ENCODE peak calls at places on chromosomes 11 and 22, in nine cellular contexts. X, K, F, G, E, W, R, J and S are unnamed samples.

GRCh38 chr11:123054301-123055065 is 7.5 kb downstream of the HSPA8 start:
- DNase-seq in G (peak; percentile 79), X (peak; percentile 66), R (peak; percentile 59), F (no peak), W (peak; percentile 78), E (peak; percentile 78), J (peak; percentile 79), K (no peak), S (no peak)

GRCh38 chr11:46560300-46561025 is 33.4 kb downstream of the AMBRA1 start:
- DNase-seq in E (peak; percentile 46), F (no peak), J (peak; percentile 75), K (no peak), G (peak; percentile 32), R (no peak), X (peak; percentile 38), W (peak; percentile 40), S (no peak)

GRCh38 chr11:68997124-68997994 is 15.7 kb downstream of the MRGPRF start:
- DNase-seq in R (no peak), K (peak; percentile 68), G (no peak), X (no peak), E (no peak), J (no peak), F (no peak), W (no peak), S (peak; percentile 78)

GRCh38 chr11:2158291-2158737 is 2.7 kb downstream of the INS start:
- DNase-seq in E (no peak), F (no peak), G (no peak), W (no peak), X (no peak), J (no peak), R (no peak), K (no peak), S (no peak)

GRCh38 chr11:126079640-126080205 is 17.1 kb upstream of the CDON start:
- DNase-seq in R (no peak), W (no peak), K (no peak), E (no peak), G (no peak), F (no peak), X (no peak), J (no peak), S (no peak)

GRCh38 chr22:17797721-17798559 is 23.7 kb upstream of the BID start:
- DNase-seq in X (no peak), G (no peak), J (no peak), W (no peak), F (no peak), K (no peak), E (no peak), R (no peak), S (no peak)

GRCh38 chr22:47048123-47049077 is 285.9 kb downstream of the TBC1D22A start:
- DNase-seq in J (no peak), E (no peak), X (no peak), W (no peak), F (no peak), G (no peak), R (no peak), K (no peak), S (no peak)

GRCh38 chr11:116644201-116644947 is 128.4 kb downstream of the BUD13 start:
- DNase-seq in G (peak; percentile 9), F (no peak), X (no peak), K (peak; percentile 43), W (no peak), J (no peak), E (no peak), R (no peak), S (no peak)

GRCh38 chr22:23177197-23177596 is 3.1 kb upstream of the BCR start:
- DNase-seq in K (no peak), E (no peak), J (no peak), R (no peak), G (no peak), W (no peak), F (no peak), X (no peak), S (no peak)

GRCh38 chr11:13000721-13001120 is 8.4 kb upstream of the RASSF10 start:
- DNase-seq in R (no peak), G (no peak), E (no peak), K (no peak), F (no peak), J (no peak), W (no peak), X (peak; percentile 43), S (no peak)

GRCh38 chr11:58058276-58059010 is 27.7 kb downstream of the OR6Q1 start:
- DNase-seq in R (no peak), W (no peak), X (no peak), K (no peak), E (peak; percentile 1), J (no peak), F (no peak), G (no peak), S (no peak)

GRCh38 chr11:29527391-29527936 is 489.4 kb downstream of the KCNA4 start:
- DNase-seq in W (peak; percentile 40), R (no peak), X (peak; percentile 80), G (no peak), E (peak; percentile 40), J (peak; percentile 15), K (no peak), F (no peak), S (no peak)

GRCh38 chr11:3880724-3881123 is 25.3 kb downstream of the STIM1 start:
- DNase-seq in J (peak; percentile 75), W (peak; percentile 59), G (no peak), F (no peak), E (no peak), K (no peak), R (no peak), X (peak; percentile 55), S (no peak)

GRCh38 chr11:86624366-86624765 is 48.0 kb downstream of the ME3 start:
- DNase-seq in E (no peak), J (no peak), K (no peak), R (no peak), X (no peak), G (no peak), W (peak; percentile 69), F (no peak), S (no peak)

GRCh38 chr11:23079382-23079813 is 219.1 kb upstream of the CCDC179 start:
- DNase-seq in X (peak; percentile 67), E (no peak), R (no peak), G (no peak), K (no peak), W (peak; percentile 56), F (no peak), J (no peak), S (no peak)

GRCh38 chr11:134498326-134499139 is 86.5 kb upstream of the B3GAT1 start:
- DNase-seq in X (no peak), W (no peak), G (no peak), K (no peak), E (no peak), R (no peak), F (no peak), J (no peak), S (no peak)